ENCODE peak calls at places on chromosomes 13 and 19, in nine cellular contexts. One of them, this sample, is unnamed. For H3K4me1, the result is how much of the 10 kb centered on the place peaks cover.

GRCh38 chr13:105569816-105570215 is 965.6 kb downstream of the EFNB2 start:
- DNase-seq in CD4-positive, CD25-positive, alpha-beta regulatory T cell: no peak
- DNase-seq in cardiac muscle cell: no peak
- DNase-seq in psoas muscle: no peak
- DNase-seq in testis: no peak
- DNase-seq in pancreas: no peak
- DNase-seq in breast epithelium: no peak
- DNase-seq in tibial nerve: no peak
- DNase-seq in lower lobe of right lung: no peak
- DNase-seq in this sample: no peak

GRCh38 chr19:39805120-39805519 is 26.5 kb downstream of the LEUTX start:
- DNase-seq in CD4-positive, CD25-positive, alpha-beta regulatory T cell: no peak
- DNase-seq in cardiac muscle cell: no peak
- DNase-seq in psoas muscle: peak
- DNase-seq in testis: no peak
- DNase-seq in pancreas: no peak
- DNase-seq in breast epithelium: no peak
- DNase-seq in tibial nerve: no peak
- DNase-seq in lower lobe of right lung: no peak
- DNase-seq in this sample: no peak

GRCh38 chr13:30224732-30225131 is 82.6 kb downstream of the KATNAL1 start:
- DNase-seq in CD4-positive, CD25-positive, alpha-beta regulatory T cell: no peak
- DNase-seq in cardiac muscle cell: peak
- DNase-seq in psoas muscle: no peak
- DNase-seq in testis: no peak
- DNase-seq in pancreas: no peak
- DNase-seq in breast epithelium: no peak
- DNase-seq in tibial nerve: no peak
- DNase-seq in lower lobe of right lung: no peak
- DNase-seq in this sample: no peak

GRCh38 chr19:5424192-5424973 is 30.8 kb upstream of the ZNRF4 start:
- DNase-seq in CD4-positive, CD25-positive, alpha-beta regulatory T cell: no peak
- DNase-seq in cardiac muscle cell: no peak
- DNase-seq in psoas muscle: no peak
- DNase-seq in testis: peak
- DNase-seq in pancreas: no peak
- DNase-seq in breast epithelium: no peak
- DNase-seq in tibial nerve: no peak
- DNase-seq in lower lobe of right lung: no peak
- DNase-seq in this sample: no peak

GRCh38 chr13:44307255-44307654 is 66.4 kb upstream of the SERP2 start:
- DNase-seq in CD4-positive, CD25-positive, alpha-beta regulatory T cell: no peak
- DNase-seq in cardiac muscle cell: no peak
- DNase-seq in psoas muscle: no peak
- DNase-seq in testis: no peak
- DNase-seq in pancreas: no peak
- DNase-seq in breast epithelium: no peak
- DNase-seq in tibial nerve: no peak
- DNase-seq in lower lobe of right lung: no peak
- DNase-seq in this sample: no peak

GRCh38 chr13:97214921-97215320 is 7.2 kb upstream of the MBNL2 start:
- DNase-seq in CD4-positive, CD25-positive, alpha-beta regulatory T cell: no peak
- DNase-seq in cardiac muscle cell: no peak
- DNase-seq in psoas muscle: no peak
- DNase-seq in testis: no peak
- DNase-seq in pancreas: no peak
- DNase-seq in breast epithelium: no peak
- DNase-seq in tibial nerve: no peak
- DNase-seq in lower lobe of right lung: no peak
- DNase-seq in this sample: no peak

GRCh38 chr13:77351326-77351725 is 24.4 kb upstream of the MYCBP2 start:
- DNase-seq in CD4-positive, CD25-positive, alpha-beta regulatory T cell: no peak
- DNase-seq in cardiac muscle cell: no peak
- DNase-seq in psoas muscle: no peak
- DNase-seq in testis: no peak
- DNase-seq in pancreas: no peak
- DNase-seq in breast epithelium: no peak
- DNase-seq in tibial nerve: no peak
- DNase-seq in lower lobe of right lung: no peak
- DNase-seq in this sample: no peak

GRCh38 chr19:50555033-50555432 is 13.2 kb downstream of the LRRC4B start:
- DNase-seq in CD4-positive, CD25-positive, alpha-beta regulatory T cell: no peak
- DNase-seq in cardiac muscle cell: no peak
- DNase-seq in psoas muscle: no peak
- DNase-seq in testis: no peak
- DNase-seq in pancreas: no peak
- DNase-seq in breast epithelium: no peak
- DNase-seq in tibial nerve: no peak
- DNase-seq in lower lobe of right lung: no peak
- DNase-seq in this sample: no peak

GRCh38 chr13:24680258-24680920 is at the start of gene ATP12A:
- DNase-seq in CD4-positive, CD25-positive, alpha-beta regulatory T cell: peak
- DNase-seq in cardiac muscle cell: no peak
- DNase-seq in psoas muscle: no peak
- DNase-seq in testis: peak
- DNase-seq in pancreas: peak
- DNase-seq in breast epithelium: no peak
- DNase-seq in tibial nerve: no peak
- DNase-seq in lower lobe of right lung: no peak
- DNase-seq in this sample: no peak

GRCh38 chr13:73842621-73843020 is 291.6 kb downstream of the KLF12 start:
- DNase-seq in CD4-positive, CD25-positive, alpha-beta regulatory T cell: no peak
- DNase-seq in cardiac muscle cell: no peak
- DNase-seq in psoas muscle: no peak
- DNase-seq in testis: no peak
- DNase-seq in pancreas: no peak
- DNase-seq in breast epithelium: no peak
- DNase-seq in tibial nerve: no peak
- DNase-seq in lower lobe of right lung: no peak
- DNase-seq in this sample: no peak

GRCh38 chr13:99357149-99357596 is 50.0 kb upstream of the GPR183 start:
- DNase-seq in CD4-positive, CD25-positive, alpha-beta regulatory T cell: no peak
- DNase-seq in cardiac muscle cell: peak
- DNase-seq in psoas muscle: no peak
- DNase-seq in testis: no peak
- DNase-seq in pancreas: no peak
- DNase-seq in breast epithelium: no peak
- DNase-seq in tibial nerve: no peak
- DNase-seq in lower lobe of right lung: no peak
- DNase-seq in this sample: no peak

GRCh38 chr13:43830481-43830873 is 43.7 kb upstream of the ENOX1 start:
- DNase-seq in CD4-positive, CD25-positive, alpha-beta regulatory T cell: no peak
- DNase-seq in cardiac muscle cell: peak
- DNase-seq in psoas muscle: no peak
- DNase-seq in testis: no peak
- DNase-seq in pancreas: no peak
- DNase-seq in breast epithelium: no peak
- DNase-seq in tibial nerve: no peak
- DNase-seq in lower lobe of right lung: no peak
- DNase-seq in this sample: no peak

GRCh38 chr13:31797154-31797775 is 57.9 kb downstream of the RXFP2 start:
- DNase-seq in CD4-positive, CD25-positive, alpha-beta regulatory T cell: no peak
- DNase-seq in cardiac muscle cell: peak
- DNase-seq in psoas muscle: no peak
- DNase-seq in testis: no peak
- DNase-seq in pancreas: no peak
- DNase-seq in breast epithelium: no peak
- DNase-seq in tibial nerve: peak
- DNase-seq in lower lobe of right lung: no peak
- DNase-seq in this sample: no peak

GRCh38 chr13:30088312-30088855 is 219.0 kb downstream of the KATNAL1 start:
- DNase-seq in CD4-positive, CD25-positive, alpha-beta regulatory T cell: no peak
- DNase-seq in cardiac muscle cell: no peak
- DNase-seq in psoas muscle: no peak
- DNase-seq in testis: no peak
- DNase-seq in pancreas: no peak
- DNase-seq in breast epithelium: no peak
- DNase-seq in tibial nerve: no peak
- DNase-seq in lower lobe of right lung: no peak
- DNase-seq in this sample: no peak

GRCh38 chr19:8305798-8306197 is 2.4 kb downstream of the CD320 start:
- DNase-seq in CD4-positive, CD25-positive, alpha-beta regulatory T cell: peak
- DNase-seq in cardiac muscle cell: no peak
- DNase-seq in psoas muscle: no peak
- DNase-seq in testis: no peak
- DNase-seq in pancreas: peak
- DNase-seq in breast epithelium: peak
- DNase-seq in tibial nerve: peak
- DNase-seq in lower lobe of right lung: peak
- DNase-seq in this sample: peak

GRCh38 chr19:7500811-7501450 is 12.1 kb upstream of the PEX11G start:
- DNase-seq in CD4-positive, CD25-positive, alpha-beta regulatory T cell: no peak
- DNase-seq in cardiac muscle cell: no peak
- DNase-seq in psoas muscle: peak
- DNase-seq in testis: peak
- DNase-seq in pancreas: peak
- DNase-seq in breast epithelium: peak
- DNase-seq in tibial nerve: no peak
- DNase-seq in lower lobe of right lung: peak
- DNase-seq in this sample: no peak

GRCh38 chr13:43895940-43896339 is 16.2 kb downstream of the LACC1 start:
- DNase-seq in CD4-positive, CD25-positive, alpha-beta regulatory T cell: no peak
- DNase-seq in cardiac muscle cell: no peak
- DNase-seq in psoas muscle: no peak
- DNase-seq in testis: no peak
- DNase-seq in pancreas: no peak
- DNase-seq in breast epithelium: no peak
- DNase-seq in tibial nerve: no peak
- DNase-seq in lower lobe of right lung: no peak
- DNase-seq in this sample: no peak

GRCh38 chr13:26656919-26657318 is 99.4 kb downstream of the WASF3 start:
- DNase-seq in CD4-positive, CD25-positive, alpha-beta regulatory T cell: no peak
- DNase-seq in cardiac muscle cell: peak
- DNase-seq in psoas muscle: no peak
- DNase-seq in testis: peak
- DNase-seq in pancreas: no peak
- DNase-seq in breast epithelium: no peak
- DNase-seq in tibial nerve: no peak
- DNase-seq in lower lobe of right lung: no peak
- DNase-seq in this sample: no peak

GRCh38 chr19:52621376-52621775 is 16.8 kb downstream of the ZNF83 start:
- DNase-seq in CD4-positive, CD25-positive, alpha-beta regulatory T cell: no peak
- DNase-seq in cardiac muscle cell: no peak
- DNase-seq in psoas muscle: no peak
- DNase-seq in testis: no peak
- DNase-seq in pancreas: no peak
- DNase-seq in breast epithelium: no peak
- DNase-seq in tibial nerve: no peak
- DNase-seq in lower lobe of right lung: no peak
- DNase-seq in this sample: no peak

GRCh38 chr19:54186934-54187381 is 2.4 kb downstream of the MBOAT7 start:
- DNase-seq in CD4-positive, CD25-positive, alpha-beta regulatory T cell: no peak
- DNase-seq in cardiac muscle cell: no peak
- DNase-seq in psoas muscle: peak
- DNase-seq in testis: peak
- DNase-seq in pancreas: peak
- DNase-seq in breast epithelium: no peak
- DNase-seq in tibial nerve: no peak
- DNase-seq in lower lobe of right lung: peak
- DNase-seq in this sample: peak
- H3K27ac ChIP-seq in CD4-positive, CD25-positive, alpha-beta regulatory T cell: no peak
- H3K27ac ChIP-seq in cardiac muscle cell: no peak
- H3K27ac ChIP-seq in psoas muscle: no peak
- H3K27ac ChIP-seq in testis: peak
- H3K27ac ChIP-seq in pancreas: peak
- H3K27ac ChIP-seq in breast epithelium: no peak
- H3K27ac ChIP-seq in tibial nerve: no peak
- H3K27ac ChIP-seq in lower lobe of right lung: no peak
- H3K27ac ChIP-seq in this sample: no peak

GRCh38 chr19:41533691-41534090 is 42.3 kb upstream of the CEACAM21 start:
- DNase-seq in CD4-positive, CD25-positive, alpha-beta regulatory T cell: no peak
- DNase-seq in cardiac muscle cell: no peak
- DNase-seq in psoas muscle: no peak
- DNase-seq in testis: no peak
- DNase-seq in pancreas: no peak
- DNase-seq in breast epithelium: no peak
- DNase-seq in tibial nerve: no peak
- DNase-seq in lower lobe of right lung: no peak
- DNase-seq in this sample: no peak
- H3K4me1 ChIP-seq in CD4-positive, CD25-positive, alpha-beta regulatory T cell: half or more
- H3K4me1 ChIP-seq in cardiac muscle cell: under half
- H3K4me1 ChIP-seq in psoas muscle: under half
- H3K4me1 ChIP-seq in testis: under half
- H3K4me1 ChIP-seq in pancreas: under half
- H3K4me1 ChIP-seq in breast epithelium: under half
- H3K4me1 ChIP-seq in tibial nerve: under half
- H3K4me1 ChIP-seq in lower lobe of right lung: half or more
- H3K4me1 ChIP-seq in this sample: under half

GRCh38 chr13:40438999-40439797 is 227.2 kb downstream of the FOXO1 start:
- DNase-seq in CD4-positive, CD25-positive, alpha-beta regulatory T cell: no peak
- DNase-seq in cardiac muscle cell: peak
- DNase-seq in psoas muscle: no peak
- DNase-seq in testis: peak
- DNase-seq in pancreas: no peak
- DNase-seq in breast epithelium: no peak
- DNase-seq in tibial nerve: peak
- DNase-seq in lower lobe of right lung: no peak
- DNase-seq in this sample: no peak

GRCh38 chr13:40442826-40443225 is 223.6 kb downstream of the FOXO1 start:
- DNase-seq in CD4-positive, CD25-positive, alpha-beta regulatory T cell: no peak
- DNase-seq in cardiac muscle cell: no peak
- DNase-seq in psoas muscle: no peak
- DNase-seq in testis: no peak
- DNase-seq in pancreas: no peak
- DNase-seq in breast epithelium: no peak
- DNase-seq in tibial nerve: no peak
- DNase-seq in lower lobe of right lung: no peak
- DNase-seq in this sample: no peak

GRCh38 chr13:40442191-40442590 is 224.2 kb downstream of the FOXO1 start:
- DNase-seq in CD4-positive, CD25-positive, alpha-beta regulatory T cell: no peak
- DNase-seq in cardiac muscle cell: peak
- DNase-seq in psoas muscle: peak
- DNase-seq in testis: no peak
- DNase-seq in pancreas: no peak
- DNase-seq in breast epithelium: no peak
- DNase-seq in tibial nerve: no peak
- DNase-seq in lower lobe of right lung: no peak
- DNase-seq in this sample: no peak

GRCh38 chr13:40439928-40440327 is 226.5 kb downstream of the FOXO1 start:
- DNase-seq in CD4-positive, CD25-positive, alpha-beta regulatory T cell: no peak
- DNase-seq in cardiac muscle cell: peak
- DNase-seq in psoas muscle: peak
- DNase-seq in testis: peak
- DNase-seq in pancreas: no peak
- DNase-seq in breast epithelium: no peak
- DNase-seq in tibial nerve: peak
- DNase-seq in lower lobe of right lung: no peak
- DNase-seq in this sample: no peak

GRCh38 chr13:40440990-40441820 is 225.2 kb downstream of the FOXO1 start:
- DNase-seq in CD4-positive, CD25-positive, alpha-beta regulatory T cell: no peak
- DNase-seq in cardiac muscle cell: peak
- DNase-seq in psoas muscle: peak
- DNase-seq in testis: peak
- DNase-seq in pancreas: peak
- DNase-seq in breast epithelium: peak
- DNase-seq in tibial nerve: peak
- DNase-seq in lower lobe of right lung: peak
- DNase-seq in this sample: peak
- H3K27ac ChIP-seq in CD4-positive, CD25-positive, alpha-beta regulatory T cell: no peak
- H3K27ac ChIP-seq in cardiac muscle cell: no peak
- H3K27ac ChIP-seq in psoas muscle: peak
- H3K27ac ChIP-seq in testis: no peak
- H3K27ac ChIP-seq in pancreas: no peak
- H3K27ac ChIP-seq in breast epithelium: peak
- H3K27ac ChIP-seq in tibial nerve: peak
- H3K27ac ChIP-seq in lower lobe of right lung: peak
- H3K27ac ChIP-seq in this sample: no peak

GRCh38 chr13:110393761-110394160 is 86.7 kb downstream of the COL4A2 start:
- DNase-seq in CD4-positive, CD25-positive, alpha-beta regulatory T cell: no peak
- DNase-seq in cardiac muscle cell: no peak
- DNase-seq in psoas muscle: no peak
- DNase-seq in testis: no peak
- DNase-seq in pancreas: no peak
- DNase-seq in breast epithelium: no peak
- DNase-seq in tibial nerve: no peak
- DNase-seq in lower lobe of right lung: no peak
- DNase-seq in this sample: no peak
- H3K4me1 ChIP-seq in CD4-positive, CD25-positive, alpha-beta regulatory T cell: under half
- H3K4me1 ChIP-seq in cardiac muscle cell: under half
- H3K4me1 ChIP-seq in psoas muscle: under half
- H3K4me1 ChIP-seq in testis: under half
- H3K4me1 ChIP-seq in pancreas: under half
- H3K4me1 ChIP-seq in breast epithelium: under half
- H3K4me1 ChIP-seq in tibial nerve: under half
- H3K4me1 ChIP-seq in lower lobe of right lung: under half
- H3K4me1 ChIP-seq in this sample: under half

This sample was measured in aorta.